ENCODE peak calls at places on chromosome 13, in five cellular contexts. One of them, this sample, is unnamed.

GRCh38 chr13:109400192-109400591 is 386.2 kb downstream of the IRS2 start:
- DNase-seq in RPMI7951: no peak
- DNase-seq in AG08396: no peak
- DNase-seq in hypothalamus: no peak
- DNase-seq in H54: no peak
- DNase-seq in this sample: no peak

GRCh38 chr13:41267106-41267505 is 3.7 kb upstream of the MTRF1 start:
- DNase-seq in RPMI7951: peak; percentile 21
- DNase-seq in hypothalamus: no peak
- DNase-seq in H54: no peak
- DNase-seq in AG08396: no peak
- DNase-seq in this sample: no peak

GRCh38 chr13:86856996-86857395 is 814.2 kb upstream of the SLITRK5 start:
- DNase-seq in RPMI7951: peak; percentile 5
- DNase-seq in H54: peak; percentile 22
- DNase-seq in AG08396: no peak
- DNase-seq in hypothalamus: no peak
- DNase-seq in this sample: no peak

GRCh38 chr13:110507678-110508381 is 53.7 kb downstream of the RAB20 start:
- DNase-seq in AG08396: no peak
- DNase-seq in RPMI7951: no peak
- DNase-seq in hypothalamus: no peak
- DNase-seq in H54: no peak
- DNase-seq in this sample: no peak

GRCh38 chr13:37752156-37752555 is 117.4 kb downstream of the TRPC4 start:
- DNase-seq in H54: no peak
- DNase-seq in RPMI7951: no peak
- DNase-seq in AG08396: no peak
- DNase-seq in hypothalamus: no peak
- DNase-seq in this sample: peak; percentile 37

GRCh38 chr13:20274466-20274865 is 42.3 kb upstream of the GJB6 start:
- DNase-seq in hypothalamus: no peak
- DNase-seq in H54: no peak
- DNase-seq in RPMI7951: no peak
- DNase-seq in AG08396: no peak
- DNase-seq in this sample: no peak

GRCh38 chr13:102645701-102646100 is 48.9 kb downstream of the TPP2 start:
- DNase-seq in RPMI7951: no peak
- DNase-seq in H54: no peak
- DNase-seq in hypothalamus: no peak
- DNase-seq in AG08396: no peak
- DNase-seq in this sample: no peak

GRCh38 chr13:91647361-91647970 is 249.0 kb downstream of the GPC5 start:
- DNase-seq in H54: peak; percentile 23
- DNase-seq in hypothalamus: no peak
- DNase-seq in AG08396: peak; percentile 1
- DNase-seq in RPMI7951: no peak
- DNase-seq in this sample: peak; percentile 63

GRCh38 chr13:32425158-32425557 is 2.8 kb downstream of the N4BP2L1 start:
- DNase-seq in H54: no peak
- DNase-seq in AG08396: no peak
- DNase-seq in RPMI7951: no peak
- DNase-seq in hypothalamus: no peak
- DNase-seq in this sample: no peak

GRCh38 chr13:43580280-43580679 is 206.5 kb downstream of the ENOX1 start:
- DNase-seq in hypothalamus: no peak
- DNase-seq in AG08396: no peak
- DNase-seq in RPMI7951: no peak
- DNase-seq in H54: no peak
- DNase-seq in this sample: no peak

GRCh38 chr13:73266640-73267180 is 207.9 kb downstream of the KLF5 start:
- DNase-seq in hypothalamus: no peak
- DNase-seq in RPMI7951: no peak
- DNase-seq in H54: no peak
- DNase-seq in AG08396: no peak
- DNase-seq in this sample: no peak

This sample was measured in NCI-H446.